ENCODE peak calls at places on chromosomes 4 and X, in six cellular contexts. M is naive thymus-derived CD4-positive, alpha-beta T cell; I is lower lobe of right lung; X is Karpas-422; O is thoracic aorta; K is epithelial cell of prostate. E is an unnamed sample.

GRCh38 chr4:189022441-189023035 is 883.3 kb downstream of the TRIML1 start:
- DNase-seq in M (no peak), I (no peak), X (no peak), O (no peak), K (no peak), E (no peak)

GRCh38 chr4:2604614-2605013 is 68.2 kb downstream of the FAM193A start:
- DNase-seq in M (no peak), I (no peak), X (no peak), O (no peak), K (no peak), E (no peak)

GRCh38 chr4:118158946-118159345 is 124.7 kb downstream of the NDST3 start:
- DNase-seq in M (no peak), I (no peak), X (no peak), O (no peak), K (no peak), E (no peak)

GRCh38 chrX:119272882-119273806 is 37.1 kb downstream of the PGRMC1 start:
- DNase-seq in M (peak), I (peak), X (no peak), O (no peak), K (no peak), E (no peak)

GRCh38 chrX:16185725-16186136 is 18.4 kb downstream of the MAGEB17 start:
- DNase-seq in M (no peak), I (no peak), X (no peak), O (no peak), K (no peak), E (no peak)

GRCh38 chr4:100189820-100190642 is at the start of gene DDIT4L:
- DNase-seq in M (no peak), I (peak), X (no peak), O (no peak), K (no peak), E (peak)

GRCh38 chr4:153790962-153791551 is 2.2 kb upstream of the SFRP2 start:
- DNase-seq in M (no peak), I (peak), X (no peak), O (no peak), K (no peak), E (no peak)

GRCh38 chrX:123476636-123477219 is 256.1 kb downstream of the THOC2 start:
- DNase-seq in M (no peak), I (no peak), X (no peak), O (no peak), K (no peak), E (no peak)

GRCh38 chr4:6320663-6321062 is 51.0 kb downstream of the WFS1 start:
- DNase-seq in M (no peak), I (no peak), X (no peak), O (no peak), K (no peak), E (no peak)

GRCh38 chr4:147336252-147336651 is 144.6 kb upstream of the EDNRA start:
- DNase-seq in M (no peak), I (no peak), X (no peak), O (no peak), K (no peak), E (no peak)

GRCh38 chrX:31233941-31234496 is 162.2 kb upstream of the FTHL17 start:
- DNase-seq in M (no peak), I (no peak), X (no peak), O (no peak), K (no peak), E (no peak)

GRCh38 chr4:174117445-174117844 is 166.0 kb downstream of the FBXO8 start:
- DNase-seq in M (no peak), I (no peak), X (no peak), O (no peak), K (no peak), E (no peak)

GRCh38 chr4:2497324-2497723 is 28.4 kb downstream of the RNF4 start:
- DNase-seq in M (no peak), I (no peak), X (peak), O (no peak), K (no peak), E (no peak)

GRCh38 chrX:153766098-153766817 is 2.2 kb downstream of the PLXNB3 start:
- DNase-seq in M (no peak), I (peak), X (no peak), O (no peak), K (no peak), E (no peak)

GRCh38 chrX:40098264-40099045 is 697 bp upstream of the BCOR start:
- DNase-seq in M (peak), I (peak), X (peak), O (no peak), K (no peak), E (peak)

GRCh38 chr4:16573181-16573580 is 325.3 kb downstream of the LDB2 start:
- DNase-seq in M (no peak), I (no peak), X (no peak), O (no peak), K (no peak), E (no peak)

GRCh38 chr4:39637572-39638357 is 900 bp downstream of the SMIM14 start:
- DNase-seq in M (peak), I (peak), X (peak), O (no peak), K (no peak), E (peak)

GRCh38 chr4:133188433-133189175 is 39.5 kb downstream of the PCDH10 start:
- DNase-seq in M (no peak), I (no peak), X (no peak), O (no peak), K (no peak), E (no peak)

GRCh38 chr4:108272046-108272445 is 103.3 kb upstream of the LEF1 start:
- DNase-seq in M (no peak), I (no peak), X (no peak), O (no peak), K (peak), E (no peak)

GRCh38 chr4:121155893-121156292 is 8.2 kb downstream of the TNIP3 start:
- DNase-seq in M (no peak), I (no peak), X (no peak), O (no peak), K (peak), E (no peak)

GRCh38 chr4:179836179-179837075 is 2394.2 kb upstream of the AGA start:
- DNase-seq in M (no peak), I (no peak), X (no peak), O (no peak), K (no peak), E (no peak)

GRCh38 chrX:643911-644303 is 13.3 kb downstream of the SHOX start:
- DNase-seq in M (no peak), I (no peak), X (no peak), O (no peak), K (no peak), E (no peak)

GRCh38 chr4:72468904-72469502 is 100.0 kb downstream of the ADAMTS3 start:
- DNase-seq in M (no peak), I (no peak), X (peak), O (no peak), K (no peak), E (no peak)

GRCh38 chr4:94591289-94591688 is 139.5 kb downstream of the PDLIM5 start:
- DNase-seq in M (no peak), I (no peak), X (no peak), O (no peak), K (no peak), E (no peak)
- H3K27ac ChIP-seq in M (no peak), I (no peak), X (peak), O (no peak), K (no peak), E (no peak)

GRCh38 chr4:105930696-105931095 is 35.4 kb downstream of the NPNT start:
- DNase-seq in M (no peak), I (no peak), X (no peak), O (no peak), K (no peak), E (no peak)
- H3K27ac ChIP-seq in M (no peak), I (no peak), X (no peak), O (no peak), K (no peak), E (no peak)

DNA sequence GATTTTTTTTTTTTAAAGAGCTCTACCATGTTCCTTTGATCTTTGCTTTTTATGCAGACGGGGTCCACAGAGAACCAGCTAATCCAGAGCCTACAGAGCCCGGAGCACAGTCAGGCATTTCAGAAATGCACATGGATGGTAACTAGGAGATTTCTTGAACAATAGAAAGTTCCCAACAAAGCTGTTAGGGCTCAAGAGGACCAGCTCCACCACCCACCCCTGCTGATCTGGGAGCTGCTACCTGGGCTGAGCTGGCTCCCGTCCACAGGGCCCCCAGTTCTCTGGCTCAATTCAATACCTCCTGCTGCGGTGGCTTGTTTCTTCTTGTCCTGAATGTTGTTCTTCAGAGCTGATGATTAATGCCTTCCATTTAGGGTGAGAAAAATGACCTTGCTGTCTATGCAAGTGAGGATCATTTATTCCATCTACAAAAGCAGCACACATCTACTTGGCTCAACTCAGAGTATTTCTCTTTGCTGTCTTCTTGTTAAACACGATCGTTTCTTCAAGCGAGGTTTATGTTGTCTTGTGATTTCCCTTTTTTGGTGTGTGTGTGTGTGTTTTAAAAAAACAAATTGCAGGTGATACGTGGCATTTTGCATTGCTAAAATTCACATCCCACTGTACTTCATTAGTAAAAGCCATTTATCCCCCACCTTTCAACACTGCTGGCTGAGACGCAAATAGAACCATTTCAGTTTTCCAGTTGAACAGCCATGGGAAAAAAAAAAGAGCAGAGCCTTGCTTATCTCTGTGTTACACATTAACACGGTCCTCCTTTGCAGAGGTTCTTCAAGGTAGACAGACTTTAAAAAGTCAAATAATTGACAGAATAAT is 31.3 kb downstream of the IGFBP7 start:
- DNase-seq in M (no peak), I (peak), X (no peak), O (no peak), K (peak), E (no peak)
- H3K27ac ChIP-seq in M (no peak), I (peak), X (no peak), O (peak), K (peak), E (no peak)

DNA sequence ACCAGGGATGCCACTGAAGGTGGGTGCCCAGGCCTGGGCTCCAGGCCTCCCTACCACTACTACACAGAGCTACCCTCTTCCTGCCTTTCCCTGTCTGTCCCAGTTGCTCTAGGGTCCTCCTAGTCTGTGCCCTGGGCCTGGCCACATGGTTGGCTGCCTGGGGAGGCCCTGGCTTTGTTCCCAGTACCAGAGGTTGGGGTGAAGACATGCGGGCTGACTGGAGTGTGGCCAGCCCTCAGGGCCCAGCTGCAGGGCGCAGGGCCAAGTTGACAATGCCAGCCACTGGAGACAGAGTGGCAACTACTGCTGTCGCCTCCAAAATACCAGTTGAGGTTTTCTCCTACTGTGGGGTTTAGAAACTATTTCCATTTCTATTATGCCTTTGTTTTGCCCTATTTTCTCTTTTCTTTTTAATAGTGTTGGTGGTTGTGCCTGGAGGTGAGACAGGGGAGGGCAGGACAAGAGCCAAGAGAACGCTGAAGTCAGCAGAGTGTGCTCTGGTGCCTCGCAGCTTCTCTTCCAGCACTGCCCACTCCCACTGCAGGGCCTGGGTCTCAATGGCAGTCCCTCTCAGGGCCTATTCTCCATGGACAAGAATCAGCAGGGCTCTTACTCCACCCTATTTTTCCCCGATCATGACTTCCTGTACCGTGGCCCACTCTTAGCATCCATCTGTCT is 32.2 kb upstream of the XPNPEP2 start:
- DNase-seq in M (no peak), I (no peak), X (no peak), O (no peak), K (no peak), E (peak)
- H3K27ac ChIP-seq in M (no peak), I (no peak), X (no peak), O (no peak), K (no peak), E (peak)

DNA sequence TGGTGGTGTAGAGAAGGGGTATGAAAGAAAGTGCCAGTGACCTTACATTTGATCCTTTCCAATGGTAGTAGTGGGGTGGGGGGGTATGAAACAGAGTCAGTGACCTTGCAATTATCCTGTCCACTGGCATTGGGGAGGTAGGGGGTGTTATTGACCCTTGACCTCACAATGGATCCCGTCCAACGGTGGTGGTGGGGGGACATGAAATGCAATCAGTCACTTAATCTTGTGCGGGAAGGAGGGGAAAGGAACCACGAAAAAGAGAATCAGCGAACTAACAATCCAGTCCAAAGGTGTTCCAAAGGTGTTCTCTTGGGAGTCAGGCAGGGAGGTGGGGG is 619 bp upstream of the PDK3 start:
- DNase-seq in M (no peak), I (no peak), X (no peak), O (no peak), K (no peak), E (no peak)
- H3K27ac ChIP-seq in M (peak), I (peak), X (no peak), O (peak), K (no peak), E (peak)

GRCh38 chrX:129981752-129982299 is 609 bp upstream of the BCORL1 start:
- DNase-seq in M (no peak), I (no peak), X (peak), O (no peak), K (no peak), E (no peak)

GRCh38 chrX:129980540-129981206 is 1.8 kb upstream of the BCORL1 start:
- DNase-seq in M (no peak), I (peak), X (no peak), O (no peak), K (no peak), E (no peak)

GRCh38 chrX:129980043-129980442 is 2.4 kb upstream of the BCORL1 start:
- DNase-seq in M (no peak), I (peak), X (no peak), O (no peak), K (no peak), E (no peak)

GRCh38 chrX:129982300-129983246 is at the start of gene BCORL1:
- DNase-seq in M (peak), I (peak), X (peak), O (peak), K (peak), E (peak)

GRCh38 chrX:129981207-129981553 is 1.3 kb upstream of the BCORL1 start:
- DNase-seq in M (no peak), I (no peak), X (no peak), O (no peak), K (no peak), E (no peak)
- H3K27ac ChIP-seq in M (no peak), I (no peak), X (no peak), O (no peak), K (no peak), E (no peak)

GRCh38 chr4:141079393-141079930 is 53.8 kb downstream of the RNF150 start:
- DNase-seq in M (no peak), I (no peak), X (no peak), O (no peak), K (no peak), E (no peak)
- H3K27ac ChIP-seq in M (no peak), I (no peak), X (no peak), O (no peak), K (no peak), E (no peak)

DNA sequence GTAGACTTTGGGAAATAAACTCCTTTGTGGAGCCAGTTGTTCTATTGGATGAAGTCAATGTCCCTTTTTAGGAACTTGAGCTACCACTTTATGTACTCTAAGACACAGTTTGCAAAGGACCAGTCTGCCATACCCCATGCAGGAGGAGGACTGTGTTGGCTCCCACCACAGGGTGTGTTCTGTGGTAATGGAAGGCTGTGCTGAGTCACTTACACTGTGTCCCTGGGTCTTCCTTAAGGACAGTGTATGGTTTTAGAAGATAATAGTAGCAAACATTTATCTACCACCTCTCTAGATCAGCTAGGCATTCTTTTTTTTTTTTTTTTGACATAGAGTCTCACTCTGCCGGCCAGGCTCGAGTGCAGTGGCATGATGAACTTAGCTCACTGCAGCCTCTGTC is 184.0 kb upstream of the PGRMC2 start:
- DNase-seq in M (no peak), I (no peak), X (no peak), O (no peak), K (no peak), E (no peak)
- H3K27ac ChIP-seq in M (no peak), I (no peak), X (peak), O (no peak), K (no peak), E (no peak)

GRCh38 chrX:77640702-77641101 is 145.3 kb downstream of the ATRX start:
- DNase-seq in M (no peak), I (no peak), X (no peak), O (no peak), K (no peak), E (no peak)
- H3K27ac ChIP-seq in M (no peak), I (no peak), X (no peak), O (no peak), K (no peak), E (no peak)

DNA sequence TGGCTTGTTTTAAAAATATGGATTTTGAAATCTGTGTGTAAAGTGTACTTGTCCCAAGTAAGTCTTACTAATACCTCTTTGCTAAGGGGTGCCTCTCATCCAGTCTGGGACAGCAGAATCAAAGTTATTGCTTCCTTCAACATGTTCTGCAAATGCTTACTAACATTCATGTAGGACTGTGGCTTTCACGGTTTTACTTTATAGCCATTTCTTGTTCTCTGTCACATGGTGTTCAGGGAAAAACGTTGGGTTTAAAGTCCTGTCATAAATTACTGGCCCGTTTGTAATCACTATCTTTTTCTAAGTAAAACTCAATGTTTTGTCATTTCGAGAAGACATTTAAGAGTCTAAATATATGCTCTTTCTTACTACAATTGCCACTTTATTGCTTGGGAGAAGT is 321.0 kb downstream of the STIM2 start:
- DNase-seq in M (no peak), I (no peak), X (no peak), O (no peak), K (no peak), E (no peak)
- H3K27ac ChIP-seq in M (no peak), I (no peak), X (no peak), O (no peak), K (no peak), E (no peak)